ENCODE peak calls at places on chromosome 6, in five cellular contexts. One of them, this sample, is unnamed.
A peak's percentile ranks its signal among the peaks of the same experiment; 100 is the strongest.

GRCh38 chr6:107869871-107870270 is 45.8 kb upstream of the SCML4 start:
- DNase-seq in fibroblast of lung: no peak
- DNase-seq in astrocyte: no peak
- DNase-seq in cardiac fibroblast: no peak
- DNase-seq in AG09319: no peak
- DNase-seq in this sample: no peak

GRCh38 chr6:81969011-81969410 is 216.5 kb upstream of the TENT5A start:
- DNase-seq in astrocyte: no peak
- DNase-seq in cardiac fibroblast: no peak
- DNase-seq in AG09319: no peak
- DNase-seq in fibroblast of lung: no peak
- DNase-seq in this sample: no peak

GRCh38 chr6:131890091-131890490 is 61.1 kb downstream of the CCN2 start:
- DNase-seq in fibroblast of lung: no peak
- DNase-seq in cardiac fibroblast: no peak
- DNase-seq in AG09319: no peak
- DNase-seq in astrocyte: no peak
- DNase-seq in this sample: no peak

GRCh38 chr6:92810913-92811312 is 608.4 kb downstream of the EPHA7 start:
- DNase-seq in astrocyte: no peak
- DNase-seq in fibroblast of lung: peak; percentile 14
- DNase-seq in AG09319: no peak
- DNase-seq in cardiac fibroblast: peak; percentile 23
- DNase-seq in this sample: no peak

GRCh38 chr6:107361568-107362270 is 97.6 kb downstream of the PDSS2 start:
- DNase-seq in fibroblast of lung: peak; percentile 90
- DNase-seq in cardiac fibroblast: peak; percentile 82
- DNase-seq in AG09319: no peak
- DNase-seq in astrocyte: peak; percentile 85
- DNase-seq in this sample: peak; percentile 71

GRCh38 chr6:84791233-84791632 is 26.8 kb upstream of the TBX18 start:
- DNase-seq in fibroblast of lung: no peak
- DNase-seq in cardiac fibroblast: peak; percentile 75
- DNase-seq in AG09319: no peak
- DNase-seq in astrocyte: no peak
- DNase-seq in this sample: no peak

GRCh38 chr6:16883414-16883813 is 122.2 kb upstream of the ATXN1 start:
- DNase-seq in astrocyte: peak; percentile 33
- DNase-seq in fibroblast of lung: peak; percentile 39
- DNase-seq in cardiac fibroblast: no peak
- DNase-seq in AG09319: no peak
- DNase-seq in this sample: no peak

GRCh38 chr6:133704371-133704770 is 184.5 kb upstream of the TCF21 start:
- DNase-seq in astrocyte: peak; percentile 14
- DNase-seq in AG09319: no peak
- DNase-seq in cardiac fibroblast: peak; percentile 63
- DNase-seq in fibroblast of lung: peak; percentile 30
- DNase-seq in this sample: peak; percentile 31

GRCh38 chr6:133350928-133351327 is 109.8 kb downstream of the EYA4 start:
- DNase-seq in fibroblast of lung: no peak
- DNase-seq in astrocyte: no peak
- DNase-seq in AG09319: no peak
- DNase-seq in cardiac fibroblast: no peak
- DNase-seq in this sample: no peak

GRCh38 chr6:108742041-108742440 is 106.2 kb upstream of the ARMC2 start:
- DNase-seq in fibroblast of lung: no peak
- DNase-seq in AG09319: no peak
- DNase-seq in astrocyte: no peak
- DNase-seq in cardiac fibroblast: no peak
- DNase-seq in this sample: no peak

GRCh38 chr6:56899311-56899710 is 55.6 kb upstream of the BEND6 start:
- DNase-seq in astrocyte: peak; percentile 53
- DNase-seq in cardiac fibroblast: peak; percentile 72
- DNase-seq in AG09319: peak; percentile 41
- DNase-seq in fibroblast of lung: peak; percentile 69
- DNase-seq in this sample: peak; percentile 28

GRCh38 chr6:11093065-11093590 is 506 bp upstream of the SMIM13 start:
- DNase-seq in astrocyte: peak; percentile 38
- DNase-seq in AG09319: peak; percentile 2
- DNase-seq in cardiac fibroblast: no peak
- DNase-seq in fibroblast of lung: peak; percentile 46
- DNase-seq in this sample: no peak

GRCh38 chr6:129432738-129433137 is 277.2 kb downstream of the ARHGAP18 start:
- DNase-seq in AG09319: no peak
- DNase-seq in astrocyte: no peak
- DNase-seq in cardiac fibroblast: peak; percentile 18
- DNase-seq in fibroblast of lung: no peak
- DNase-seq in this sample: no peak

GRCh38 chr6:25280617-25280990 is 1.4 kb downstream of the CARMIL1 start:
- DNase-seq in astrocyte: no peak
- DNase-seq in fibroblast of lung: no peak
- DNase-seq in cardiac fibroblast: peak; percentile 31
- DNase-seq in AG09319: no peak
- DNase-seq in this sample: no peak

GRCh38 chr6:27608916-27609883 is 136.3 kb upstream of the ZNF184 start:
- DNase-seq in AG09319: no peak
- DNase-seq in fibroblast of lung: peak; percentile 71
- DNase-seq in cardiac fibroblast: peak; percentile 88
- DNase-seq in astrocyte: peak; percentile 48
- DNase-seq in this sample: peak; percentile 85

GRCh38 chr6:109237082-109237985 is 142.0 kb downstream of the CEP57L1 start:
- DNase-seq in fibroblast of lung: no peak
- DNase-seq in cardiac fibroblast: peak; percentile 73
- DNase-seq in AG09319: no peak
- DNase-seq in astrocyte: no peak
- DNase-seq in this sample: peak; percentile 43

GRCh38 chr6:108203189-108204119 is 37.6 kb downstream of the NR2E1 start:
- DNase-seq in cardiac fibroblast: no peak
- DNase-seq in AG09319: no peak
- DNase-seq in fibroblast of lung: no peak
- DNase-seq in astrocyte: no peak
- DNase-seq in this sample: no peak

GRCh38 chr6:14165091-14165490 is 47.5 kb downstream of the CD83 start:
- DNase-seq in astrocyte: peak; percentile 89
- DNase-seq in AG09319: peak; percentile 12
- DNase-seq in cardiac fibroblast: peak; percentile 81
- DNase-seq in fibroblast of lung: peak; percentile 91
- DNase-seq in this sample: peak; percentile 76

GRCh38 chr6:13480631-13481501 is 6.5 kb downstream of the GFOD1 start:
- DNase-seq in AG09319: no peak
- DNase-seq in astrocyte: peak; percentile 63
- DNase-seq in cardiac fibroblast: peak; percentile 31
- DNase-seq in fibroblast of lung: peak; percentile 76
- DNase-seq in this sample: no peak

GRCh38 chr6:30357678-30358339 is 12.9 kb downstream of the RPP21 start:
- DNase-seq in AG09319: peak; percentile 56
- DNase-seq in astrocyte: peak; percentile 40
- DNase-seq in fibroblast of lung: peak; percentile 64
- DNase-seq in cardiac fibroblast: peak; percentile 85
- DNase-seq in this sample: peak; percentile 51

GRCh38 chr6:12538881-12539357 is 177.6 kb upstream of the PHACTR1 start:
- DNase-seq in fibroblast of lung: peak; percentile 69
- DNase-seq in cardiac fibroblast: peak; percentile 47
- DNase-seq in astrocyte: peak; percentile 59
- DNase-seq in AG09319: no peak
- DNase-seq in this sample: no peak

GRCh38 chr6:138382498-138383265 is 5.0 kb downstream of the SMIM28 start:
- DNase-seq in astrocyte: no peak
- DNase-seq in fibroblast of lung: no peak
- DNase-seq in AG09319: no peak
- DNase-seq in cardiac fibroblast: no peak
- DNase-seq in this sample: no peak

GRCh38 chr6:55131616-55132015 is 42.7 kb upstream of the HCRTR2 start:
- DNase-seq in astrocyte: no peak
- DNase-seq in AG09319: no peak
- DNase-seq in cardiac fibroblast: no peak
- DNase-seq in fibroblast of lung: no peak
- DNase-seq in this sample: no peak

GRCh38 chr6:79570802-79571367 is 33.7 kb upstream of the LCA5 start:
- DNase-seq in AG09319: peak; percentile 14
- DNase-seq in cardiac fibroblast: peak; percentile 69
- DNase-seq in astrocyte: no peak
- DNase-seq in fibroblast of lung: no peak
- DNase-seq in this sample: peak; percentile 18

GRCh38 chr6:140366991-140367390 is 992.5 kb upstream of the CITED2 start:
- DNase-seq in fibroblast of lung: peak; percentile 93
- DNase-seq in astrocyte: peak; percentile 92
- DNase-seq in cardiac fibroblast: peak; percentile 46
- DNase-seq in AG09319: peak; percentile 56
- DNase-seq in this sample: peak; percentile 76

GRCh38 chr6:156828280-156828703 is 51.1 kb downstream of the ARID1B start:
- DNase-seq in astrocyte: peak; percentile 90
- DNase-seq in fibroblast of lung: peak; percentile 93
- DNase-seq in AG09319: peak; percentile 20
- DNase-seq in cardiac fibroblast: peak; percentile 92
- DNase-seq in this sample: peak; percentile 91

GRCh38 chr6:118581489-118581959 is 33.4 kb downstream of the PLN start:
- DNase-seq in astrocyte: peak; percentile 75
- DNase-seq in cardiac fibroblast: peak; percentile 85
- DNase-seq in fibroblast of lung: peak; percentile 81
- DNase-seq in AG09319: no peak
- DNase-seq in this sample: peak; percentile 85

GRCh38 chr6:25279748-25280616 is 808 bp downstream of the CARMIL1 start:
- DNase-seq in fibroblast of lung: no peak
- DNase-seq in AG09319: no peak
- DNase-seq in astrocyte: no peak
- DNase-seq in cardiac fibroblast: no peak
- DNase-seq in this sample: no peak